ENCODE peak calls at places on chromosomes 2 and 18, in nine cellular contexts. H is T-helper 9 cell; U is HEK293T; Q is stimulated activated CD4-positive, alpha-beta T cell treated with anti-CD3 and anti-CD28 coated beads, Interleukin-2, amount 100 ng/mL, for 48 hours; I is activated CD4-positive, alpha-beta T cell treated with anti-CD3 and anti-CD28 coated beads, Interleukin-2, amount 10 ng/mL, durations not matched to agents 7 days and 5 days; J is myocyte; X is hepatocyte; B is HFFc6; C is AG10803. Y is an unnamed sample.

GRCh38 chr18:58398648-58399398 is 230.1 kb downstream of the ALPK2 start:
- DNase-seq in I (no peak), J (no peak), H (no peak), U (no peak), X (no peak), C (no peak), Q (no peak), B (no peak), Y (no peak)

GRCh38 chr18:55422456-55423185 is 165.4 kb downstream of the TCF4 start:
- DNase-seq in U (no peak), H (no peak), Q (no peak), J (peak), B (peak), C (peak), I (no peak), X (no peak), Y (peak)

GRCh38 chr2:129181433-129181832 is 798.0 kb upstream of the RAB6C start:
- DNase-seq in I (no peak), H (no peak), Q (no peak), U (no peak), J (no peak), B (no peak), C (no peak), X (no peak), Y (no peak)

GRCh38 chr2:239500915-239501630 is 100.3 kb upstream of the HDAC4 start:
- DNase-seq in I (no peak), Q (no peak), H (no peak), C (no peak), B (no peak), U (no peak), J (no peak), X (no peak), Y (no peak)

GRCh38 chr2:233247116-233247515 is 4.4 kb upstream of the ATG16L1 start:
- DNase-seq in J (no peak), U (no peak), C (no peak), I (no peak), H (no peak), X (no peak), Q (no peak), B (no peak), Y (no peak)

GRCh38 chr18:80154293-80154692 is 45.2 kb downstream of the ADNP2 start:
- DNase-seq in U (peak), J (no peak), I (peak), H (no peak), Q (peak), X (no peak), C (no peak), B (no peak), Y (peak)

GRCh38 chr2:132609101-132609890 is 60.7 kb downstream of the LYPD1 start:
- DNase-seq in C (no peak), H (no peak), B (no peak), U (no peak), Q (no peak), J (no peak), I (no peak), X (no peak), Y (no peak)

GRCh38 chr18:26307161-26307773 is 81.0 kb downstream of the TAF4B start:
- DNase-seq in H (no peak), X (peak), U (peak), C (peak), B (peak), J (peak), I (peak), Q (no peak), Y (no peak)

GRCh38 chr2:128493880-128494279 is 175.2 kb upstream of the HS6ST1 start:
- DNase-seq in Q (no peak), X (no peak), H (no peak), U (no peak), B (no peak), J (no peak), C (no peak), I (no peak), Y (no peak)

GRCh38 chr2:174764281-174765063 is at the start of gene CHRNA1:
- DNase-seq in H (no peak), J (peak), X (no peak), B (peak), C (peak), U (no peak), Q (no peak), I (no peak), Y (no peak)

GRCh38 chr18:37668971-37669747 is 103.6 kb upstream of the CELF4 start:
- DNase-seq in C (no peak), H (no peak), X (no peak), Q (no peak), J (no peak), I (no peak), B (no peak), U (no peak), Y (no peak)

GRCh38 chr2:144219979-144220378 is 299.9 kb downstream of the ZEB2 start:
- DNase-seq in J (peak), X (no peak), Q (no peak), U (no peak), B (no peak), H (no peak), C (no peak), I (no peak), Y (no peak)